ENCODE peak calls at places on chromosomes 4 and X, in eight cellular contexts. S is cardiac fibroblast, D is fibroblast of mammary gland, B is AG04449, R is uterus, O is lower lobe of right lung, V is epithelial cell of esophagus, G is BE2C. X is an unnamed sample.

GRCh38 chr4:11748169-11748872 is 319.6 kb upstream of the HS3ST1 start:
- DNase-seq in S (peak; percentile 88), D (peak; percentile 81), B (peak; percentile 7), R (no peak), O (no peak), V (peak; percentile 76), G (no peak), X (no peak)

GRCh38 chr4:127856485-127857447 is 23.9 kb upstream of the PLK4 start:
- DNase-seq in S (peak; percentile 85), D (peak; percentile 84), B (peak; percentile 80), R (no peak), O (no peak), V (peak; percentile 93), G (no peak), X (no peak)

GRCh38 chrX:45601052-45601451 is 400.4 kb upstream of the DIPK2B start:
- DNase-seq in S (no peak), D (no peak), B (no peak), R (no peak), O (no peak), V (no peak), G (no peak), X (no peak)

GRCh38 chr4:123986268-123986798 is 589.7 kb downstream of the SPRY1 start:
- DNase-seq in S (peak; percentile 97), D (peak; percentile 89), B (peak; percentile 88), R (peak; percentile 20), O (no peak), V (peak; percentile 60), G (no peak), X (no peak)

GRCh38 chr4:163332526-163333405 is at the start of gene NPY1R:
- DNase-seq in S (peak; percentile 87), D (peak; percentile 77), B (peak; percentile 17), R (peak; percentile 59), O (peak; percentile 67), V (peak; percentile 82), G (peak; percentile 78), X (peak; percentile 73)

GRCh38 chrX:104310084-104310483 is 55.4 kb upstream of the ESX1 start:
- DNase-seq in S (peak; percentile 53), D (peak; percentile 60), B (no peak), R (no peak), O (no peak), V (peak; percentile 37), G (no peak), X (no peak)

GRCh38 chrX:152926279-152926678 is 28.4 kb downstream of the ZNF185 start:
- DNase-seq in S (peak; percentile 58), D (peak; percentile 74), B (peak; percentile 4), R (peak; percentile 72), O (no peak), V (peak; percentile 63), G (peak; percentile 60), X (peak; percentile 46)

GRCh38 chr4:71184195-71184781 is 154.5 kb upstream of the SLC4A4 start:
- DNase-seq in S (peak; percentile 73), D (peak; percentile 63), B (no peak), R (no peak), O (no peak), V (peak; percentile 66), G (peak; percentile 38), X (peak; percentile 35)

GRCh38 chrX:13226214-13226613 is 93.6 kb downstream of the ATXN3L start:
- DNase-seq in S (no peak), D (peak; percentile 54), B (no peak), R (no peak), O (no peak), V (no peak), G (no peak), X (no peak)

GRCh38 chr4:5257086-5257485 is 205.8 kb downstream of the STK32B start:
- DNase-seq in S (no peak), D (no peak), B (no peak), R (no peak), O (no peak), V (no peak), G (no peak), X (no peak)

GRCh38 chrX:19638968-19639539 is 123.7 kb upstream of the MAP3K15 start:
- DNase-seq in S (no peak), D (no peak), B (no peak), R (no peak), O (no peak), V (no peak), G (no peak), X (no peak)

GRCh38 chrX:21612154-21612553 is 46.0 kb downstream of the KLHL34 start:
- DNase-seq in S (no peak), D (no peak), B (no peak), R (no peak), O (no peak), V (no peak), G (no peak), X (no peak)

GRCh38 chrX:96837808-96838207 is 45.9 kb upstream of the RPA4 start:
- DNase-seq in S (peak; percentile 24), D (peak; percentile 10), B (no peak), R (no peak), O (no peak), V (peak; percentile 57), G (no peak), X (no peak)

GRCh38 chrX:96841325-96841724 is 42.4 kb upstream of the RPA4 start:
- DNase-seq in S (no peak), D (no peak), B (no peak), R (no peak), O (no peak), V (no peak), G (no peak), X (no peak)

GRCh38 chrX:96846841-96847240 is 36.9 kb upstream of the RPA4 start:
- DNase-seq in S (no peak), D (no peak), B (no peak), R (no peak), O (no peak), V (no peak), G (no peak), X (no peak)

DNA sequence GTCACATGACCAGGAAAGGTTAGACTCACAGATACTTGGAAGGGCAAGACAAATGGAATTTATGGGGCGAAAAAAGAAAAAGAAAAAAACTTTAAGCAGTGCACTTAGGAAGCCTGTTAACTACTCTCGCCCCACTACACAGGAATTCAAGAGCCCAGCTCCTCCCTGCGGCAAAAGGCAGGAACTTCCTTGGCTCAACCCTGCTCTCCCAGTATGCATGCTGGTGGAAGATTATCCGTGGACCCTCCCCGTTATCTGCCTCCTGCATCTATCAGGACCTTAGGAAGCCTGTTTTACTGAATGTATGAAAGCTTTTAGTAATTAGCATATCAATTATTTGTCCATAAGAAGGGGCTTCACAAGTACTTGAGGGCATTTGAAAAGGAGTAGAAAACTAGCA is 40.1 kb upstream of the RPA4 start:
- DNase-seq in S (peak; percentile 37), D (no peak), B (no peak), R (no peak), O (no peak), V (peak; percentile 11), G (no peak), X (peak; percentile 26)
- TF ChIP-seq CTCF in S (peak; percentile 34), D (no peak), B (peak; percentile 13), R (no peak), O (no peak), V (peak; percentile 24), G (no peak), X (peak; percentile 39)

DNA sequence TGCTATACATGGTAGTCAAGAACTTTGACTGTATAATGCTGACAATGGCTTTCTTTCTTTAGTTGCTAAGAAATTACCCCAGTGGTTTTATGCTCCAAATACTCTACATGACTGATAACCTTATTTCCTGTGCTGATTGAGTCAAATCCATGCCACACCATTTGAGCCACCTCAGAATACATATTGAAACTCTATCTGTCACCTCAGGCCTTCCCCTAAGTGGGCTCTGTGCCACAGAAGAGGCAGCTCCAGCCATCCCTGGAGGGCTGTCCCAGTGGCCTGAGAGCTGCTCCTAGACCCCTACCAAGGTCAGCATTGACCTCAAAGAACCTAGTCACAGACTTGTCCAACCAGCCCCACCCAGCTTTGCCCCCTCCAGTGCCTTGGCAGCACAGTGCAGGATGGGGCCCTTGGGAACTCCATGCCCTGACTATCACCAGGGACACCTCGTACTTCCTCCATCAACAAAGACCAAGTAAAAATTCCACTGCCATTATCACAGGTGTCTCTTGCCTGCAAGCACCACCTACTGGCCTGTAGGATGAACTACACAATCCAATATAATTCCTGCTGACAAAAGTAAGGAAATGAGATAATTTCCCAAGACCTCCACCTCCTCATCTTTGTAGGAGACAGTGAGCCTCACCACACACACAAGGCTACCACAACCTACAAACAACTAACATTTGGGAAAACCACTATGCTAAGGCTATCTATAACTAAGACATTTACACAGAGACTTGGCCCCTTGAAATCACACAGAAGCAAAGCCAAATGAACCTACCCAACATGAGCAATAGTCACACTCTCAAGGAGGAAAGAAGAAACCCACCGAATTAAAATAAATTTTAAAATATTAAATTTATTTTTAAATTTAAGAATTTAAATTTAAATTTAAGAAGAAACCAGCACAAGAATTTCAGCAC is 239.9 kb downstream of the NKX6-1 start:
- DNase-seq in S (peak; percentile 27), D (peak; percentile 42), B (no peak), R (no peak), O (no peak), V (peak; percentile 50), G (peak; percentile 16), X (no peak)
- TF ChIP-seq CTCF in S (peak; percentile 70), D (peak; percentile 74), B (peak; percentile 59), R (no peak), O (peak; percentile 49), V (peak; percentile 76), G (peak; percentile 85), X (no peak)

DNA sequence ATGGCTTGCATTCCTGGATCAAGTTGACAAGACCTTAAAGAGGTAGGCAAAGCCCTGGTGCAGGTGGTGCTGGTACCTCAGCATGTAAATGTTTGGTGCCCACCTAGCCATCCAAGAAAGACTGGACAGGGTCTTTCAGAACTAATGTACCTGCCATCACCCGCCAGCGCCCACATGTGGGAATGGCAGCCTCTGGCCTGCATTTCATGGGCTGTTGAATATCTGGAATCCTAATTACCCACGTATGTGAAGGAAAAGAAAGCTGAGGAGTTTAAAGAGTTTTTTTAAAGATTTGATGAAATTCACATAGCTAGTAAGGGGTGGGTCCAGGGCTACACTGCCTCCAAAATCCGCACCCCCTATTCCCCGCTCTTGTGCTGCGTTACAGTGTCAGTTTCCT is 8.6 kb upstream of the CCDC149 start:
- DNase-seq in S (no peak), D (no peak), B (no peak), R (no peak), O (no peak), V (no peak), G (no peak), X (no peak)
- TF ChIP-seq CTCF in S (no peak), D (no peak), B (no peak), R (no peak), O (no peak), V (no peak), G (no peak), X (no peak)

GRCh38 chr4:121932212-121932974 is 19.5 kb downstream of the TRPC3 start:
- DNase-seq in S (no peak), D (no peak), B (no peak), R (no peak), O (peak; percentile 44), V (no peak), G (no peak), X (no peak)

GRCh38 chr4:121923306-121923705 is 28.6 kb downstream of the TRPC3 start:
- DNase-seq in S (no peak), D (no peak), B (no peak), R (no peak), O (no peak), V (peak; percentile 45), G (no peak), X (no peak)

DNA sequence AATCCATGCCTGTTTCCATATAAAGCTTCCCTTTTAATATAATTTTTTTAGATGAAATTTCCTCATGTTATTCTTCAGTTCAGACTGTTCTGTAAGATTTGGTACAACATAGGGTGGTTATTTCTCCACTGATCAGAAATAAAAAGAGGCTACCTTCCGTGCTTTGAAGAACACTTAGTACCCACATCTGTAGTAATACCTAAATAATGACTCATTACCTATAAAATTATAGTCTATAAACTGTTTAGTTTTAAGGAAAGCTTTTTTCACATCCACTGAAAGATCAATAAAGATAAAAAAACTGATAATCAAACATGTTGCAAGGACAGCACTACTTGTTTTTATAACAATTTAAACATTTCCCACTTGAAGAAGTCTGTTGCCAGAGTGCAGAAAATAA is 23.9 kb downstream of the TRPC3 start:
- DNase-seq in S (no peak), D (no peak), B (no peak), R (no peak), O (no peak), V (no peak), G (no peak), X (no peak)
- TF ChIP-seq CTCF in S (no peak), D (no peak), B (no peak), R (no peak), O (no peak), V (no peak), G (no peak), X (no peak)